ENCODE peak calls at places on chromosome 12, in four cellular contexts. X, C, W and H are unnamed samples.

GRCh38 chr12:121804417-121805111 is 755 bp downstream of the SETD1B start:
- DNase-seq in W (peak), X (no peak), C (peak), H (no peak)

GRCh38 chr12:67483871-67484554 is 164.5 kb upstream of the DYRK2 start:
- DNase-seq in C (no peak), W (no peak), X (no peak), H (peak)

GRCh38 chr12:2138871-2139308 is 86.1 kb downstream of the CACNA1C start:
- DNase-seq in C (no peak), X (no peak), W (no peak), H (no peak)

GRCh38 chr12:79685068-79685467 is 5.7 kb downstream of the PAWR start:
- DNase-seq in X (no peak), W (peak), C (no peak), H (no peak)

GRCh38 chr12:130628304-130628703 is 87.8 kb downstream of the RIMBP2 start:
- DNase-seq in C (no peak), X (no peak), W (no peak), H (no peak)

GRCh38 chr12:116196752-116197718 is 80.5 kb downstream of the MED13L start:
- DNase-seq in W (no peak), C (peak), X (no peak), H (no peak)

GRCh38 chr12:132560421-132560830 is 50.0 kb downstream of the LRCOL1 start:
- DNase-seq in C (peak), X (peak), W (no peak), H (no peak)

GRCh38 chr12:50929831-50930230 is 22.5 kb upstream of the HIGD1C start:
- DNase-seq in X (no peak), C (no peak), W (no peak), H (no peak)

GRCh38 chr12:114903394-114903748 is 219.4 kb upstream of the TBX3 start:
- DNase-seq in X (no peak), W (no peak), C (no peak), H (no peak)

GRCh38 chr12:53254816-53255545 is 13.1 kb upstream of the ESPL1 start:
- DNase-seq in C (no peak), X (no peak), W (no peak), H (no peak)

GRCh38 chr12:112842441-112842840 is 50.9 kb downstream of the RPH3A start:
- DNase-seq in X (no peak), W (no peak), C (no peak), H (no peak)

GRCh38 chr12:12449533-12450025 is 92.7 kb downstream of the BORCS5 start:
- DNase-seq in C (no peak), W (peak), X (no peak), H (no peak)

GRCh38 chr12:50825372-50825838 is 17.3 kb upstream of the TMPRSS12 start:
- DNase-seq in C (peak), W (peak), X (no peak), H (no peak)

GRCh38 chr12:98592825-98593322 is 612 bp upstream of the SLC25A3 start:
- DNase-seq in C (peak), W (no peak), X (no peak), H (no peak)

GRCh38 chr12:6084969-6085450 is 39.5 kb downstream of the VWF start:
- DNase-seq in X (no peak), W (no peak), C (no peak), H (no peak)

GRCh38 chr12:25054783-25055144 is 105.9 kb upstream of the BCAT1 start:
- DNase-seq in W (no peak), C (peak), X (no peak), H (no peak)

GRCh38 chr12:25424186-25424854 is 128.8 kb downstream of the LMNTD1 start:
- DNase-seq in X (no peak), W (no peak), C (no peak), H (no peak)

GRCh38 chr12:18345021-18345735 is 83.9 kb downstream of the PIK3C2G start:
- DNase-seq in W (no peak), C (no peak), X (no peak), H (no peak)

GRCh38 chr12:43578782-43579181 is 26.8 kb upstream of the ADAMTS20 start:
- DNase-seq in W (no peak), X (no peak), C (no peak), H (no peak)

GRCh38 chr12:15629761-15630160 is 159.4 kb downstream of the EPS8 start:
- DNase-seq in W (no peak), X (no peak), C (no peak), H (no peak)

GRCh38 chr12:21500786-21501257 is 613 bp downstream of the RECQL start:
- DNase-seq in C (no peak), W (no peak), X (no peak), H (peak)

GRCh38 chr12:3042394-3042793 is 34.8 kb upstream of the TSPAN9 start:
- DNase-seq in W (no peak), X (peak), C (no peak), H (no peak)

GRCh38 chr12:56145218-56145617 is 7.2 kb upstream of the MYL6B start:
- DNase-seq in C (no peak), W (no peak), X (no peak), H (no peak)

GRCh38 chr12:127998936-127999467 is 268.0 kb upstream of the TMEM132C start:
- DNase-seq in X (no peak), W (no peak), C (no peak), H (no peak)

GRCh38 chr12:132761911-132762583 is 415 bp upstream of the ANKLE2 start:
- DNase-seq in C (peak), W (peak), X (peak), H (no peak)

GRCh38 chr12:62794218-62794583 is 140.7 kb downstream of the PPM1H start:
- DNase-seq in C (no peak), X (no peak), W (no peak), H (no peak)

GRCh38 chr12:4293299-4293941 is 19.9 kb downstream of the CCND2 start:
- DNase-seq in X (peak), W (no peak), C (no peak), H (no peak)

GRCh38 chr12:128138125-128138524 is 128.8 kb upstream of the TMEM132C start:
- DNase-seq in W (no peak), X (no peak), C (no peak), H (no peak)

GRCh38 chr12:82650627-82651337 is 35.9 kb upstream of the TMTC2 start:
- DNase-seq in W (peak), X (no peak), C (peak), H (peak)

GRCh38 chr12:25236190-25236589 is 14.5 kb downstream of the KRAS start:
- DNase-seq in C (no peak), X (no peak), W (no peak), H (no peak)

GRCh38 chr12:93302331-93303229 is 75.1 kb upstream of the NUDT4 start:
- DNase-seq in C (peak), X (no peak), W (no peak), H (no peak)

GRCh38 chr12:22474970-22475720 is 69.2 kb downstream of the C2CD5 start:
- DNase-seq in W (no peak), C (no peak), X (no peak), H (no peak)

GRCh38 chr12:99983721-99984258 is 946 bp downstream of the ANKS1B start:
- DNase-seq in C (no peak), X (no peak), W (no peak), H (no peak)

GRCh38 chr12:100797786-100798580 is 3.4 kb downstream of the ANO4 start:
- DNase-seq in X (no peak), C (no peak), W (no peak), H (no peak)

GRCh38 chr12:95634622-95635621 is 83.6 kb upstream of the USP44 start:
- DNase-seq in W (peak), X (no peak), C (no peak), H (no peak)

GRCh38 chr12:75360920-75361319 is 26.4 kb downstream of the GLIPR1L1 start:
- DNase-seq in W (no peak), C (no peak), X (no peak), H (peak)
- TF ChIP-seq NR2C2 in W (no peak), C (no peak), X (no peak), H (no peak)

DNA sequence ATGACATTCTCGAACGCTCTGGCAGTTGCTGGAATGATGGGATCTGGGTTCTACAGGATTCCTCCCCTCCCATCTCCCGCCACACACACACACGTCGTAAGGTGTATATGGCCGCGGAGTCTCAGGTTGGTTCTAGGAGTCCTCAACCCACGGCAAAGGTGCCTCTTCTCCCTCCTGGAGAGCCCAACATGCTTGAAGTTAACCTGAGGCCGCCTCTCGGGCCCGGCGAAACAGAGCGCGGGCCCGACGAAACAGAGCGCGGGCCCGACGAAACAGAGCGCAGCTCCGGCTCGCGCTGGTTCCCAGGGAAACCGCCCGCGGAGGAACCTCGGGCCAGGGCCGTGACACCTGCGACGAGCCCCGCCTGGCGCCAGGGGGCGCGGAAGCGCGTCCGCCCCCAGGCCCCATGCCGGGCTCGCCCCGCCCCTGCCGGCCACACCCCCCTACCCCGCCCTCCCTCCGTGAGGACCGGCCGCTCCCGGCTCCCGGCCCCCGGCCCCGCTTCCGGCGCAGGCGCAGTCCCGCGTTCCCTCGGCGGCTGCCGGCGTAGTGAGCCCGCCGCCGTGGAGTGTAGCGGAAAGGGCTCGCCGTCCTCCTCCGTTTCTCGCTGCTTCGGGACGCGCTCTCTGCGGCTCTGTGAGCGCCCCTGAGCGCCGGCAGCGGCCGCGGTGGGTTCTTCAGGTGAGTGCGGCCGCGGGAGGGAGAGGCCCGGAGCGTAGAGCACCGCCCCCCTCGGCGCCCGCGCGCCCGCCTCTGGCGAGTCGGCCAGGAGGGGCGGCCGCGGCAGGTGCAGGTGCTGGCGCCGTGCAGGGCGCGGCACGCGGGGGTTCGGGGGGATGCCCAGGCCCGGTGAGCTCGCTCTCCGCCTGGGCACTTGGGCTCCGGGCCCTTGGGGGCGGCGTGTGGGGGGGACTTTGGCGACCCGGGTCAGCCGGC is at the start of gene RAB3IP:
- DNase-seq in X (peak), W (peak), C (peak), H (peak)
- TF ChIP-seq NR2C2 in X (no peak), W (no peak), C (peak), H (no peak)

GRCh38 chr12:38543151-38543550 is 226.6 kb downstream of the ALG10B start:
- DNase-seq in X (no peak), W (no peak), C (no peak), H (no peak)
- TF ChIP-seq NR2C2 in X (no peak), W (no peak), C (no peak), H (no peak)

GRCh38 chr12:57739387-57739786 is 845 bp upstream of the AGAP2 start:
- DNase-seq in W (no peak), C (no peak), X (no peak), H (no peak)
- TF ChIP-seq NR2C2 in W (no peak), C (no peak), X (no peak), H (no peak)

GRCh38 chr12:107411792-107412535 is 273.6 kb upstream of the PWP1 start:
- DNase-seq in C (no peak), W (no peak), X (no peak), H (no peak)

GRCh38 chr12:107417004-107417403 is 268.6 kb upstream of the PWP1 start:
- DNase-seq in W (peak), X (no peak), C (no peak), H (no peak)

GRCh38 chr12:107418976-107419375 is 266.6 kb upstream of the PWP1 start:
- DNase-seq in C (no peak), X (no peak), W (no peak), H (no peak)

GRCh38 chr12:107415834-107416233 is 269.8 kb upstream of the PWP1 start:
- DNase-seq in W (no peak), C (no peak), X (no peak), H (no peak)

GRCh38 chr12:107415066-107415465 is 270.5 kb upstream of the PWP1 start:
- DNase-seq in X (no peak), W (no peak), C (no peak), H (no peak)
- TF ChIP-seq NR2C2 in X (no peak), W (no peak), C (no peak), H (no peak)

GRCh38 chr12:650983-651382 is 12.3 kb downstream of the NINJ2 start:
- DNase-seq in W (no peak), X (no peak), C (no peak), H (no peak)
- TF ChIP-seq NR2C2 in W (no peak), X (no peak), C (no peak), H (no peak)

GRCh38 chr12:20214286-20214685 is 154.1 kb upstream of the PDE3A start:
- DNase-seq in C (no peak), X (no peak), W (no peak), H (no peak)
- TF ChIP-seq NR2C2 in C (no peak), X (no peak), W (no peak), H (no peak)

GRCh38 chr12:90908465-90908864 is 46.5 kb downstream of the CCER1 start:
- DNase-seq in C (no peak), X (no peak), W (no peak), H (no peak)

GRCh38 chr12:90905691-90906370 is 49.1 kb downstream of the CCER1 start:
- DNase-seq in W (no peak), X (no peak), C (no peak), H (no peak)

GRCh38 chr12:90910958-90911357 is 44.0 kb downstream of the CCER1 start:
- DNase-seq in X (no peak), C (no peak), W (no peak), H (no peak)

GRCh38 chr12:90909069-90909676 is 45.8 kb downstream of the CCER1 start:
- DNase-seq in C (peak), W (peak), X (peak), H (no peak)
- TF ChIP-seq NR2C2 in C (no peak), W (no peak), X (no peak), H (no peak)

DNA sequence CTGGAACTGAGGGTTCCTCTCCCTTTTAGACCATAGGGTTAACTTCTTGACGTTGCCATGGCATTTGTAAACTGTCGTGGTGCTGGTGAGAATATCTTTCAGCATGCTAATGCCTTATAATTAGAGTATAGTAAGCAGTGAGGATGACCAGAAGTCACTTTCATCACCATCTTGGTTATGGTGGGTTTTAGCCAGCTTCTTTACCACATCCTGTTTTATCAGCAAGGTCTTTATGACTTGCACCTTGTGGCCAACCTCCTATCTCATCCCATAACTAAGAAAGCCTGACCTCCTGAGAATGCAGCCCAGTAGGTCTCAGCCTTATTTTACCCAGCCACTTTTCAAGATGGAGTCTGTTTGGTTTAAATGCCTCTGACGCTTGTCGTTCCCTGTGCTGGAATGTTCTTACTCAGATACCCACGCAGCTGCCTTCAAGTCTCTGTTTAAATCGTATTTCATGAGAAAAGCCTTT is 44.2 kb downstream of the BBS10 start:
- DNase-seq in X (no peak), C (peak), W (no peak), H (no peak)
- TF ChIP-seq NR2C2 in X (no peak), C (no peak), W (no peak), H (no peak)

GRCh38 chr12:103495158-103495782 is 498 bp downstream of the C12orf42 start:
- DNase-seq in C (no peak), W (no peak), X (peak), H (no peak)
- TF ChIP-seq NR2C2 in C (no peak), W (no peak), X (no peak), H (no peak)